ENCODE peak calls at places on chromosomes 13 and 19, in eight cellular contexts. C is fibroblast of lung; U is thoracic aorta; L is naive thymus-derived CD4-positive, alpha-beta T cell; G is GM23248; F is body of pancreas; S is tibial nerve; A is NB4. B is an unnamed sample.

GRCh38 chr13:112953591-112954487 is 15.2 kb upstream of the MCF2L start:
- DNase-seq in S (no peak), G (no peak), A (no peak), F (no peak), L (no peak), U (no peak), C (no peak), B (no peak)

GRCh38 chr13:61778531-61778930 is 362.9 kb upstream of the PCDH20 start:
- DNase-seq in A (no peak), F (no peak), C (no peak), L (no peak), S (no peak), U (no peak), G (no peak), B (no peak)

GRCh38 chr13:48876289-48876688 is 99.4 kb upstream of the FNDC3A start:
- DNase-seq in S (no peak), L (no peak), U (no peak), C (no peak), G (no peak), A (no peak), F (no peak), B (no peak)

GRCh38 chr13:25771208-25771607 is 280.6 kb downstream of the SHISA2 start:
- DNase-seq in S (no peak), C (peak; percentile 48), G (no peak), F (no peak), A (no peak), U (no peak), L (no peak), B (no peak)

GRCh38 chr13:103299079-103299478 is 232.9 kb upstream of the SLC10A2 start:
- DNase-seq in L (no peak), G (no peak), A (no peak), F (no peak), U (no peak), C (no peak), S (no peak), B (no peak)

GRCh38 chr19:50377051-50377441 is 789 bp downstream of the NR1H2 start:
- DNase-seq in F (peak; percentile 62), G (peak; percentile 36), L (no peak), C (no peak), A (no peak), S (no peak), U (no peak), B (no peak)

GRCh38 chr13:73733691-73734090 is 400.5 kb downstream of the KLF12 start:
- DNase-seq in U (no peak), A (no peak), S (no peak), F (no peak), L (no peak), G (no peak), C (no peak), B (no peak)

GRCh38 chr19:58352760-58353671 is at the start of gene A1BG:
- DNase-seq in F (no peak), U (no peak), S (no peak), G (no peak), C (no peak), A (no peak), L (no peak), B (no peak)

GRCh38 chr13:52432456-52432855 is 18.0 kb downstream of the VPS36 start:
- DNase-seq in G (no peak), L (no peak), A (no peak), U (no peak), C (no peak), F (no peak), S (no peak), B (no peak)

GRCh38 chr13:50123002-50123401 is 107.8 kb downstream of the KCNRG start:
- DNase-seq in S (no peak), L (no peak), F (no peak), A (no peak), U (no peak), C (no peak), G (no peak), B (no peak)

GRCh38 chr13:88544836-88545235 is 873.7 kb downstream of the SLITRK5 start:
- DNase-seq in C (no peak), G (no peak), A (no peak), U (no peak), S (no peak), F (no peak), L (no peak), B (no peak)

GRCh38 chr19:5536337-5536894 is 31.3 kb downstream of the TINCR start:
- DNase-seq in S (no peak), L (no peak), G (peak; percentile 65), F (peak; percentile 70), A (no peak), U (no peak), C (peak; percentile 72), B (no peak)

GRCh38 chr19:31285744-31286143 is 63.5 kb downstream of the TSHZ3 start:
- DNase-seq in G (peak; percentile 54), U (no peak), C (peak; percentile 50), S (no peak), L (no peak), A (no peak), F (no peak), B (no peak)

GRCh38 chr19:33147538-33147937 is 15.6 kb downstream of the WDR88 start:
- DNase-seq in F (no peak), L (no peak), G (no peak), S (no peak), A (no peak), U (no peak), C (no peak), B (no peak)

GRCh38 chr19:18204394-18205179 is 745 bp upstream of the RAB3A start:
- DNase-seq in S (no peak), G (peak; percentile 64), C (no peak), F (peak; percentile 59), L (peak; percentile 57), A (no peak), U (no peak), B (no peak)

GRCh38 chr13:39538826-39539555 is 64.0 kb downstream of the LHFPL6 start:
- DNase-seq in L (no peak), U (no peak), S (no peak), F (no peak), G (peak; percentile 36), C (peak; percentile 80), A (no peak), B (no peak)

GRCh38 chr19:36771275-36772231 is 1.1 kb downstream of the ZNF850 start:
- DNase-seq in L (peak; percentile 32), S (no peak), F (peak; percentile 60), U (peak; percentile 35), A (peak; percentile 69), G (peak; percentile 92), C (peak; percentile 94), B (peak; percentile 77)

GRCh38 chr19:35038623-35039512 is 2.7 kb upstream of the HPN start:
- DNase-seq in S (no peak), F (no peak), A (peak; percentile 43), U (no peak), L (no peak), G (no peak), C (peak; percentile 7), B (no peak)
- H3K4me3 ChIP-seq in S (no peak overlapping the region), F (no peak overlapping the region), A (no peak overlapping the region), U (peak overlapping the region; percentile 65), L (no peak overlapping the region), G (no peak overlapping the region), C (no peak overlapping the region), B (no peak overlapping the region)

GRCh38 chr13:37918116-37919100 is 48.8 kb upstream of the TRPC4 start:
- DNase-seq in S (no peak), L (no peak), F (no peak), C (no peak), G (peak; percentile 12), A (no peak), U (no peak), B (no peak)
- H3K4me3 ChIP-seq in S (no peak overlapping the region), L (no peak overlapping the region), F (no peak overlapping the region), C (no peak overlapping the region), G (peak overlapping the region; percentile 61), A (no peak overlapping the region), U (peak overlapping the region; percentile 18), B (peak overlapping the region; percentile 28)

GRCh38 chr19:55158848-55159793 is 1.6 kb upstream of the TNNI3 start:
- DNase-seq in L (no peak), G (peak; percentile 60), S (no peak), A (peak; percentile 44), U (no peak), C (no peak), F (no peak), B (no peak)

GRCh38 chr19:55153652-55154264 is 3.8 kb downstream of the TNNI3 start:
- DNase-seq in F (no peak), C (no peak), L (no peak), U (no peak), G (no peak), A (no peak), S (no peak), B (no peak)

GRCh38 chr19:55158423-55158822 is 891 bp upstream of the TNNI3 start:
- DNase-seq in L (no peak), F (no peak), G (no peak), S (no peak), U (no peak), A (no peak), C (no peak), B (no peak)

GRCh38 chr19:55157064-55157908 is at the start of gene TNNI3:
- DNase-seq in L (no peak), C (no peak), A (no peak), U (no peak), S (no peak), G (no peak), F (no peak), B (no peak)

DNA sequence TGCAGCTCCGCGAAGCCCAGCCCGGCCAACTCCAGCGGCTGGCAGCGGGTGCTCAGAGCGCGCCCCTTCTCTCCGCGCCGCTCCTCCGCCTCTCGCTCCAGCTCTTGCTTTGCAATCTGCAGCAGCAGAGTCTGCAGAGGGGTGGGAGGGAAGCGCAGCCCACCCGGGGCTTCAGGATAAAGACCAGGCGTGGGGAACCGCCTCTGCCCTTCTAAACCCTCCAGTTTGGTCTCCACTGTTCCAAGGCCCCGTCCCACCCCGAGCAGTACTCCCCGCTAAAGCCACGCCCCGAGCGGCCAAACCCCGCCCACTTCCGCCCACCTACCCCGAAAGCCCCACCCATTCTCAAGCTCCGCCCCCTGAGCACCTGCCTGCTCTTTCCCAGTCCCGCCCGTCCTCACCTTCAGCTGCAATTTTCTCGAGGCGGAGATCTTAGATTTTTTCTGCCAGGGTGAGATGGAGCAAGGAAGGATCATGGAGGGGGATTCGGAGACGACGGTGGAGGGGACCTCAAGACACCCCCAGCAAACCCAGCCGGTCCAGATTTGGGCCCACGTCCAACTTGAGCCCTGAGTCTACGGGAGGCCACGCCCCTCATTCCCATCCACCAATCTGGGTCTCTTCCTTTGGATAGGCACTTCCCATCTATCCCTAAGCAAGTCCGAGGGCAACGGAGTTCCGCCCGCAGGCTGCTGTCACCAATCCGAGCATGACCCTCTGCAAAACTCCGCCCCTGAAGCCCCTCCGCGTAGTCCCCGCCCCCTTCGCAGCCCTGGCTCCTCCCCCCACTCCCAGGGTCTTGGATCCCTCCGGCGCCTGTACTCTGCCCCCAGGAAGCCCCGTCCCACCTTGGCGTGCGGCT is 1.1 kb downstream of the TNNI3 start:
- DNase-seq in L (no peak), F (peak; percentile 59), G (peak; percentile 54), A (no peak), U (no peak), C (peak; percentile 25), S (no peak), B (no peak)
- H3K4me3 ChIP-seq in L (no peak overlapping the region), F (no peak overlapping the region), G (no peak overlapping the region), A (no peak overlapping the region), U (no peak overlapping the region), C (no peak overlapping the region), S (no peak overlapping the region), B (no peak overlapping the region)

GRCh38 chr13:44274838-44275237 is 98.8 kb upstream of the SERP2 start:
- DNase-seq in L (no peak), G (peak; percentile 13), F (no peak), A (no peak), C (no peak), U (no peak), S (no peak), B (peak; percentile 52)
- H3K4me3 ChIP-seq in L (peak overlapping the region; percentile 49), G (peak overlapping the region; percentile 55), F (no peak overlapping the region), A (no peak overlapping the region), C (no peak overlapping the region), U (peak overlapping the region; percentile 59), S (no peak overlapping the region), B (peak overlapping the region; percentile 49)